ENCODE peak calls at places on chromosomes 2 and 18, in five cellular contexts. One of them, this sample, is unnamed. For H3K4me1, the result is how much of the 10 kb centered on the place peaks cover.

GRCh38 chr2:229572434-229573338 is 141.7 kb downstream of the DNER start:
- DNase-seq in A549: no peak
- DNase-seq in transverse colon: no peak
- DNase-seq in Peyer's patch: no peak
- DNase-seq in heart left ventricle: no peak
- DNase-seq in this sample: no peak

GRCh38 chr2:213848631-213849030 is 562.2 kb upstream of the VWC2L start:
- DNase-seq in A549: no peak
- DNase-seq in transverse colon: no peak
- DNase-seq in Peyer's patch: no peak
- DNase-seq in heart left ventricle: no peak
- DNase-seq in this sample: no peak

GRCh38 chr2:125471963-125472362 is 1184.0 kb upstream of the GYPC start:
- DNase-seq in A549: peak
- DNase-seq in transverse colon: peak
- DNase-seq in Peyer's patch: peak
- DNase-seq in heart left ventricle: no peak
- DNase-seq in this sample: no peak

GRCh38 chr2:165293439-165294420 is 54.5 kb downstream of the SCN2A start:
- DNase-seq in A549: peak
- DNase-seq in transverse colon: peak
- DNase-seq in Peyer's patch: peak
- DNase-seq in heart left ventricle: peak
- DNase-seq in this sample: peak

GRCh38 chr2:172328103-172328835 is 99.1 kb upstream of the ITGA6 start:
- DNase-seq in A549: no peak
- DNase-seq in transverse colon: no peak
- DNase-seq in Peyer's patch: no peak
- DNase-seq in heart left ventricle: no peak
- DNase-seq in this sample: no peak

GRCh38 chr2:141455877-141456276 is 674.9 kb downstream of the LRP1B start:
- DNase-seq in A549: no peak
- DNase-seq in transverse colon: no peak
- DNase-seq in Peyer's patch: no peak
- DNase-seq in heart left ventricle: no peak
- DNase-seq in this sample: no peak

GRCh38 chr2:163369111-163369510 is 366.7 kb downstream of the FIGN start:
- DNase-seq in A549: no peak
- DNase-seq in transverse colon: no peak
- DNase-seq in Peyer's patch: no peak
- DNase-seq in heart left ventricle: no peak
- DNase-seq in this sample: no peak

GRCh38 chr2:12262681-12263436 is 453.9 kb upstream of the TRIB2 start:
- DNase-seq in A549: no peak
- DNase-seq in transverse colon: no peak
- DNase-seq in Peyer's patch: no peak
- DNase-seq in heart left ventricle: no peak
- DNase-seq in this sample: peak

GRCh38 chr2:41038408-41038807 is 586.5 kb upstream of the SLC8A1 start:
- DNase-seq in A549: no peak
- DNase-seq in transverse colon: no peak
- DNase-seq in Peyer's patch: no peak
- DNase-seq in heart left ventricle: no peak
- DNase-seq in this sample: no peak

GRCh38 chr2:172373761-172374160 is 53.6 kb upstream of the ITGA6 start:
- DNase-seq in A549: no peak
- DNase-seq in transverse colon: no peak
- DNase-seq in Peyer's patch: no peak
- DNase-seq in heart left ventricle: no peak
- DNase-seq in this sample: no peak

GRCh38 chr18:44682871-44683221 is 2.2 kb downstream of the SETBP1 start:
- DNase-seq in A549: no peak
- DNase-seq in transverse colon: peak
- DNase-seq in Peyer's patch: no peak
- DNase-seq in heart left ventricle: no peak
- DNase-seq in this sample: no peak

GRCh38 chr18:77002496-77002895 is 130.1 kb downstream of the MBP start:
- DNase-seq in A549: no peak
- DNase-seq in transverse colon: no peak
- DNase-seq in Peyer's patch: no peak
- DNase-seq in heart left ventricle: no peak
- DNase-seq in this sample: no peak

GRCh38 chr18:45201489-45201888 is 413.8 kb upstream of the SLC14A2 start:
- DNase-seq in A549: peak
- DNase-seq in transverse colon: no peak
- DNase-seq in Peyer's patch: no peak
- DNase-seq in heart left ventricle: no peak
- DNase-seq in this sample: no peak

GRCh38 chr2:36441816-36442215 is 86.2 kb downstream of the CRIM1 start:
- DNase-seq in A549: no peak
- DNase-seq in transverse colon: no peak
- DNase-seq in Peyer's patch: no peak
- DNase-seq in heart left ventricle: no peak
- DNase-seq in this sample: no peak

GRCh38 chr18:47490882-47491281 is 239.4 kb upstream of the SKOR2 start:
- DNase-seq in A549: no peak
- DNase-seq in transverse colon: no peak
- DNase-seq in Peyer's patch: no peak
- DNase-seq in heart left ventricle: no peak
- DNase-seq in this sample: no peak

GRCh38 chr2:75389271-75389670 is 171.5 kb downstream of the EVA1A start:
- DNase-seq in A549: no peak
- DNase-seq in transverse colon: no peak
- DNase-seq in Peyer's patch: no peak
- DNase-seq in heart left ventricle: no peak
- DNase-seq in this sample: no peak

GRCh38 chr2:67399144-67399543 is 2.0 kb downstream of the ETAA1 start:
- DNase-seq in A549: peak
- DNase-seq in transverse colon: no peak
- DNase-seq in Peyer's patch: no peak
- DNase-seq in heart left ventricle: no peak
- DNase-seq in this sample: no peak

GRCh38 chr2:104858325-104858978 is 4.5 kb downstream of the POU3F3 start:
- DNase-seq in A549: no peak
- DNase-seq in transverse colon: no peak
- DNase-seq in Peyer's patch: no peak
- DNase-seq in heart left ventricle: no peak
- DNase-seq in this sample: no peak

GRCh38 chr2:162293122-162293781 is 25.2 kb downstream of the IFIH1 start:
- DNase-seq in A549: no peak
- DNase-seq in transverse colon: no peak
- DNase-seq in Peyer's patch: no peak
- DNase-seq in heart left ventricle: no peak
- DNase-seq in this sample: no peak

GRCh38 chr18:7177131-7177744 is 53.7 kb upstream of the LRRC30 start:
- DNase-seq in A549: peak
- DNase-seq in transverse colon: no peak
- DNase-seq in Peyer's patch: peak
- DNase-seq in heart left ventricle: no peak
- DNase-seq in this sample: peak

GRCh38 chr18:56716692-56717146 is 65.6 kb downstream of the WDR7 start:
- DNase-seq in A549: no peak
- DNase-seq in transverse colon: no peak
- DNase-seq in Peyer's patch: no peak
- DNase-seq in heart left ventricle: no peak
- DNase-seq in this sample: no peak

GRCh38 chr2:144456680-144457079 is 63.2 kb downstream of the ZEB2 start:
- DNase-seq in A549: peak
- DNase-seq in transverse colon: no peak
- DNase-seq in Peyer's patch: no peak
- DNase-seq in heart left ventricle: no peak
- DNase-seq in this sample: peak

GRCh38 chr2:170743530-170744239 is 26.5 kb upstream of the ERICH2 start:
- DNase-seq in A549: no peak
- DNase-seq in transverse colon: no peak
- DNase-seq in Peyer's patch: no peak
- DNase-seq in heart left ventricle: no peak
- DNase-seq in this sample: no peak

GRCh38 chr18:42414756-42415454 is 459.9 kb downstream of the PIK3C3 start:
- DNase-seq in A549: peak
- DNase-seq in transverse colon: no peak
- DNase-seq in Peyer's patch: no peak
- DNase-seq in heart left ventricle: no peak
- DNase-seq in this sample: peak

GRCh38 chr2:120669121-120669952 is 66.3 kb upstream of the GLI2 start:
- DNase-seq in A549: peak
- DNase-seq in transverse colon: no peak
- DNase-seq in Peyer's patch: no peak
- DNase-seq in heart left ventricle: no peak
- DNase-seq in this sample: no peak

GRCh38 chr2:70960833-70961647 is 17.4 kb upstream of the ANKRD53 start:
- DNase-seq in A549: no peak
- DNase-seq in transverse colon: no peak
- DNase-seq in Peyer's patch: peak
- DNase-seq in heart left ventricle: no peak
- DNase-seq in this sample: peak

GRCh38 chr2:14543284-14543683 is 89.2 kb upstream of the LRATD1 start:
- DNase-seq in A549: no peak
- DNase-seq in transverse colon: no peak
- DNase-seq in Peyer's patch: no peak
- DNase-seq in heart left ventricle: no peak
- DNase-seq in this sample: no peak

GRCh38 chr2:231709981-231710750 is 1.8 kb downstream of the PTMA start:
- DNase-seq in A549: peak
- DNase-seq in transverse colon: peak
- DNase-seq in Peyer's patch: peak
- DNase-seq in heart left ventricle: peak
- DNase-seq in this sample: peak

DNA sequence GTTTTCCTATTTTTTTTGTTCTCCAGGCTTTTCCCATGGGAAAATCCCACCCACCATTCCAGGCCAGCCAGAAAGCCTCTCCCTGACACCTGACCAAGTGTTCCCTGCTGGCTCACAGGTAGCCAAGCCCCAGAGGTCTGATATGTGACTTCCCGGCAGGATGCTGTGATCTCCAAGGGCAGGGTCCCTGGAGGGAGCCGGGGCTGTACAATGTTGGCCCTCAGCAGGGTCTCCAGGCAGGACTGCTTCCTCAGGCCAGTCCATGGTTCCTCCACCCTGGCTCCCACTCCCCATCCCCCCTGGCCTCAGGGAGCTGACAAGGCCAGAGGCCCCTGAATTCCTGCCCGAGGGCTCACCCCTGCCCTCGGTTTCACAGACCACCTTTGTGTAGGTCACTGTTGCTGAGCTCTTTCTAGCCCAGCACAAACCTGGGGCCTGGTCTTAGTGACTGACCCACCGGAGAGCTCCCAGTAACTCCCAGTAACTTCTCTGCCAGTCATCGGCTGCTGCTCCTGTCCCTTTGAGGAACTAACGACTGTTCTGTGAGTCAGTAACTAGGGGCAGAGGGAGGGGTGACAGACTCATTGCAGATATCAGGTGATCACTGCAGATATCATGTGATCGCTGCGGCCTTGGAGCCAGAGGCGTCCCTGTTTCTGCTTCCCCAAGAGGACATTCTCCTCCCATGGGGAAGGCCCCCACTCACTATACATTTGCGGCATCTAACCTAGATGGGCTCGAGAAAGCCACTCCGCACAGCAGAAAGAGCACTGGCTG is 38.7 kb downstream of the SDC1 start:
- DNase-seq in A549: peak
- DNase-seq in transverse colon: peak
- DNase-seq in Peyer's patch: peak
- DNase-seq in heart left ventricle: no peak
- DNase-seq in this sample: peak
- TF ChIP-seq POLR2A in A549: no peak
- TF ChIP-seq POLR2A in transverse colon: peak
- TF ChIP-seq POLR2A in Peyer's patch: peak
- TF ChIP-seq POLR2A in heart left ventricle: no peak
- TF ChIP-seq POLR2A in this sample: peak

DNA sequence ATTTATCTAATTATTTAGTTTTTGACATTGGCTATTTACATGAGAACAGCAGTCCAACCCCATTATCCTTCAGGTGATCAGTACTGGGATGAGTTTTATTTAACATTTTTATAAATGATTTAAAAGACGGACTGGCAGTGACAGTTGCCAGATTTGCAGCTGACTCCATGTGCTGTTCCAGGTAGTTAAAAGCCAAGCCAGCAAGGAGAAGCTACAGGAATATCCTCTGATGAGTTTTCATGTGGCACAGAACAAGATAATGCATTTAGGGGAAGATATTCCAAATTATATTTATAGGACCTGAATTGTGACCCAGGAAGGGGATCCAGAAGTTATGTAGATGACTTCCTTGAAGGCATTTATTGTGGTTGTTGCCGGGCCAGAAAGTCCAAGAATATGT is 209.9 kb downstream of the MCFD2 start:
- DNase-seq in A549: no peak
- DNase-seq in transverse colon: no peak
- DNase-seq in Peyer's patch: no peak
- DNase-seq in heart left ventricle: no peak
- DNase-seq in this sample: no peak
- H3K4me1 ChIP-seq in A549: half or more
- H3K4me1 ChIP-seq in transverse colon: under half
- H3K4me1 ChIP-seq in Peyer's patch: under half
- H3K4me1 ChIP-seq in heart left ventricle: half or more
- H3K4me1 ChIP-seq in this sample: under half

DNA sequence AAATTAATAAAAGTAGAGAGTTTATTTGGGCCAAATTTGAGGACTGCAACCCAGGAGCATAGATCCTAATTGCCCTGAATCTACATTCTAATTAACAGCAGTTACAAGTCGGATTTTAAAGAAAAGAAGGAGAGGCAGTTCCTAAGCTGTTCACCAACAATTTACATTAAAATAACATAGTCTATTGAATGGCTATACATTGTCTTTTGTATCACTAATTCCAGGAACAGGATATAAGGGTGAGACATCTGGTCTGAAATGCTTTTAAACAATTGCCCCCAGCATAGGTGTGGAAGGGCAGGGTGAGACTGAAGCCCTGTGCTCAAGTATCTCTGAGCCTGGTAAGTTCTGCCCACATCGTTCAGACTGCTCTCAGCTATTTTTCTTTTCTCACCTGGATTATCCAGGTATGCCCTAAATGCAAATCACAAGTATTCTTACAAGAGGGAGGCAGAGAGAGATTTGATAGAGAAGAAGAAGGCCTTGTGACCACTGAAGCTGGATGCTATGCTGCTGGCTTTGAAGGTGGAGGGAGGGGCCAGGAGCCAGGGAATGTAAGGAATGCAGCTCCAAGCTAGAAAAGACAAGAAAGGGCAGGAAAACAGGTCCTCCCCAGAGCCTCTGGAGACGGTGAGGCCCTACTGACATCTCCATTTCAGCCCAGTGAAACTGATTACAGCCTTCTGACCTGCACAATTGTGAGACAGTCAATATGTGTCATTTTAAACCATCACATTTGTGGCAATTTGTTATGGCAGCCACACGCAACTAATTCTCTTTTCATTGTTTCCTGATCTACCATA is 189.4 kb upstream of the ARL4C start:
- DNase-seq in A549: peak
- DNase-seq in transverse colon: no peak
- DNase-seq in Peyer's patch: no peak
- DNase-seq in heart left ventricle: no peak
- DNase-seq in this sample: no peak
- H3K27ac ChIP-seq in A549: peak
- H3K27ac ChIP-seq in transverse colon: no peak
- H3K27ac ChIP-seq in Peyer's patch: no peak
- H3K27ac ChIP-seq in heart left ventricle: no peak
- H3K27ac ChIP-seq in this sample: no peak

GRCh38 chr2:222525776-222526175 is 101.4 kb downstream of the SGPP2 start:
- DNase-seq in A549: no peak
- DNase-seq in transverse colon: no peak
- DNase-seq in Peyer's patch: no peak
- DNase-seq in heart left ventricle: no peak
- DNase-seq in this sample: no peak
- TF ChIP-seq POLR2A in A549: no peak
- TF ChIP-seq POLR2A in transverse colon: no peak
- TF ChIP-seq POLR2A in Peyer's patch: no peak
- TF ChIP-seq POLR2A in heart left ventricle: no peak
- TF ChIP-seq POLR2A in this sample: no peak

GRCh38 chr2:219024059-219024458 is 17.3 kb downstream of the CFAP65 start:
- DNase-seq in A549: no peak
- DNase-seq in transverse colon: no peak
- DNase-seq in Peyer's patch: no peak
- DNase-seq in heart left ventricle: no peak
- DNase-seq in this sample: no peak
- H3K4me1 ChIP-seq in A549: under half
- H3K4me1 ChIP-seq in transverse colon: under half
- H3K4me1 ChIP-seq in Peyer's patch: under half
- H3K4me1 ChIP-seq in heart left ventricle: under half
- H3K4me1 ChIP-seq in this sample: under half

This sample was measured in adrenal gland.